ENCODE peak calls at places on chromosomes 6 and 20, in nine cellular contexts. F is stimulated activated CD4-positive, alpha-beta T cell treated with anti-CD3 and anti-CD28 coated beads, Interleukin-1b, Interleukin-23, amount 100 ng/mL, for 48 hours; N is mucosa of descending colon; T is fibroblast of the conjunctiva; P is caudate nucleus; H is effector CD4-positive, alpha-beta T cell; R is WTC11; D is NCI-H1092; A is posterior vena cava. U is an unnamed sample.

GRCh38 chr20:22929661-22930060 is 105.5 kb upstream of the SSTR4 start:
- DNase-seq in F (no peak), N (no peak), T (no peak), P (no peak), H (no peak), R (no peak), D (no peak), A (no peak), U (no peak)

GRCh38 chr6:52650946-52651345 is 20.0 kb upstream of the TMEM14A start:
- DNase-seq in F (no peak), N (no peak), T (peak; percentile 74), P (no peak), H (no peak), R (no peak), D (no peak), A (no peak), U (no peak)

GRCh38 chr20:16434087-16434664 is 139.1 kb downstream of the KIF16B start:
- DNase-seq in F (peak; percentile 39), N (peak; percentile 68), T (peak; percentile 10), P (no peak), H (peak; percentile 3), R (peak; percentile 92), D (peak; percentile 17), A (peak; percentile 81), U (no peak)

GRCh38 chr6:70396796-70397729 is 16.2 kb upstream of the FAM135A start:
- DNase-seq in F (no peak), N (no peak), T (no peak), P (no peak), H (no peak), R (no peak), D (no peak), A (no peak), U (no peak)

GRCh38 chr6:14231546-14232280 is 114.1 kb downstream of the CD83 start:
- DNase-seq in F (peak; percentile 42), N (no peak), T (no peak), P (no peak), H (no peak), R (no peak), D (no peak), A (no peak), U (no peak)

GRCh38 chr6:136468711-136469110 is 81.5 kb downstream of the MAP7 start:
- DNase-seq in F (no peak), N (no peak), T (no peak), P (peak; percentile 63), H (no peak), R (no peak), D (no peak), A (no peak), U (no peak)

GRCh38 chr6:19024737-19025136 is 637.6 kb downstream of the RNF144B start:
- DNase-seq in F (no peak), N (peak; percentile 21), T (no peak), P (no peak), H (no peak), R (peak; percentile 43), D (peak; percentile 46), A (no peak), U (no peak)

GRCh38 chr6:169559001-169559441 is 142.8 kb downstream of the WDR27 start:
- DNase-seq in F (no peak), N (no peak), T (no peak), P (no peak), H (no peak), R (no peak), D (no peak), A (no peak), U (no peak)

GRCh38 chr6:30312266-30312665 is 14.5 kb upstream of the TRIM39 start:
- DNase-seq in F (no peak), N (no peak), T (no peak), P (no peak), H (no peak), R (no peak), D (no peak), A (no peak), U (no peak)

GRCh38 chr20:37524221-37524700 is 3.2 kb downstream of the NNAT start:
- DNase-seq in F (no peak), N (peak; percentile 73), T (no peak), P (no peak), H (no peak), R (no peak), D (no peak), A (peak; percentile 53), U (no peak)

GRCh38 chr6:47631248-47632196 is 66.9 kb upstream of the ADGRF4 start:
- DNase-seq in F (no peak), N (peak; percentile 49), T (no peak), P (no peak), H (no peak), R (no peak), D (peak; percentile 47), A (no peak), U (peak; percentile 11)

GRCh38 chr20:42370086-42370485 is 751.9 kb upstream of the CHD6 start:
- DNase-seq in F (no peak), N (no peak), T (no peak), P (no peak), H (no peak), R (no peak), D (no peak), A (no peak), U (no peak)

GRCh38 chr20:17471606-17472187 is 59.5 kb downstream of the BFSP1 start:
- DNase-seq in F (no peak), N (no peak), T (no peak), P (no peak), H (no peak), R (no peak), D (peak; percentile 26), A (no peak), U (no peak)

GRCh38 chr6:28401172-28401571 is 1.6 kb upstream of the ZSCAN12 start:
- DNase-seq in F (no peak), N (no peak), T (peak; percentile 18), P (no peak), H (no peak), R (no peak), D (no peak), A (no peak), U (no peak)

GRCh38 chr6:111480988-111481830 is 1.8 kb downstream of the REV3L start:
- DNase-seq in F (no peak), N (no peak), T (no peak), P (no peak), H (no peak), R (no peak), D (no peak), A (no peak), U (no peak)

GRCh38 chr6:6057442-6058053 is 50.8 kb upstream of the NRN1 start:
- DNase-seq in F (no peak), N (peak; percentile 58), T (peak; percentile 9), P (no peak), H (no peak), R (no peak), D (peak; percentile 2), A (no peak), U (no peak)

GRCh38 chr20:43910564-43910963 is 4.1 kb upstream of the TOX2 start:
- DNase-seq in F (no peak), N (no peak), T (no peak), P (no peak), H (no peak), R (no peak), D (no peak), A (no peak), U (no peak)

GRCh38 chr6:81683928-81684327 is 68.6 kb downstream of the TENT5A start:
- DNase-seq in F (no peak), N (no peak), T (no peak), P (no peak), H (no peak), R (no peak), D (no peak), A (no peak), U (no peak)

GRCh38 chr6:14454467-14454763 is 336.8 kb downstream of the CD83 start:
- DNase-seq in F (peak; percentile 62), N (peak; percentile 89), T (no peak), P (no peak), H (no peak), R (no peak), D (no peak), A (no peak), U (no peak)

GRCh38 chr6:98833101-98834059 is 994 bp upstream of the POU3F2 start:
- DNase-seq in F (peak; percentile 15), N (no peak), T (no peak), P (peak; percentile 82), H (no peak), R (no peak), D (peak; percentile 47), A (peak; percentile 83), U (no peak)

GRCh38 chr6:39961178-39961577 is 26.9 kb upstream of the MOCS1 start:
- DNase-seq in F (no peak), N (no peak), T (no peak), P (no peak), H (no peak), R (no peak), D (no peak), A (no peak), U (no peak)

GRCh38 chr6:4188801-4189200 is 53.4 kb upstream of the ECI2 start:
- DNase-seq in F (no peak), N (no peak), T (no peak), P (no peak), H (no peak), R (no peak), D (no peak), A (no peak), U (no peak)

GRCh38 chr20:32036716-32037355 is 15.2 kb upstream of the HCK start:
- DNase-seq in F (no peak), N (no peak), T (peak; percentile 16), P (no peak), H (no peak), R (no peak), D (no peak), A (no peak), U (no peak)

GRCh38 chr6:167711784-167712183 is 114.9 kb upstream of the AFDN start:
- DNase-seq in F (no peak), N (peak; percentile 75), T (no peak), P (no peak), H (no peak), R (no peak), D (no peak), A (no peak), U (no peak)

GRCh38 chr6:2237001-2237400 is 8.4 kb downstream of the GMDS start:
- DNase-seq in F (no peak), N (no peak), T (peak; percentile 77), P (no peak), H (no peak), R (no peak), D (no peak), A (no peak), U (peak; percentile 65)

GRCh38 chr6:12815089-12815488 is 98.5 kb downstream of the PHACTR1 start:
- DNase-seq in F (no peak), N (no peak), T (no peak), P (no peak), H (no peak), R (no peak), D (no peak), A (no peak), U (no peak)

GRCh38 chr6:2133718-2134310 is 111.6 kb downstream of the GMDS start:
- DNase-seq in F (no peak), N (no peak), T (no peak), P (no peak), H (no peak), R (no peak), D (no peak), A (no peak), U (no peak)

GRCh38 chr6:84568971-84569370 is 195.4 kb downstream of the TBX18 start:
- DNase-seq in F (no peak), N (no peak), T (peak; percentile 62), P (no peak), H (no peak), R (no peak), D (no peak), A (no peak), U (no peak)

GRCh38 chr6:54074591-54075195 is 36.5 kb upstream of the MLIP start:
- DNase-seq in F (no peak), N (no peak), T (no peak), P (no peak), H (no peak), R (peak; percentile 16), D (no peak), A (no peak), U (no peak)

GRCh38 chr6:141103246-141103645 is 1029.5 kb upstream of the GJE1 start:
- DNase-seq in F (no peak), N (no peak), T (no peak), P (no peak), H (no peak), R (no peak), D (peak; percentile 18), A (no peak), U (no peak)

GRCh38 chr20:33061626-33062025 is 7.9 kb downstream of the BPIFB3 start:
- DNase-seq in F (no peak), N (no peak), T (no peak), P (no peak), H (no peak), R (no peak), D (no peak), A (no peak), U (no peak)

U was measured in brain pericyte.